ENCODE peak calls at places on chromosomes 12 and 14, in four cellular contexts. J is mesendoderm, P is H9, Z is neuronal stem cell. B is an unnamed sample.

GRCh38 chr12:2691001-2691339 is 103.8 kb upstream of the FKBP4 start:
- DNase-seq in J (peak), P (peak), Z (peak), B (peak)

GRCh38 chr12:122876724-122877123 is 19.2 kb downstream of the VPS37B start:
- DNase-seq in J (no peak), P (no peak), Z (no peak), B (peak)

GRCh38 chr14:76480426-76480825 is 104.5 kb downstream of the ESRRB start:
- DNase-seq in Z (no peak), P (no peak), J (peak), B (no peak)

GRCh38 chr14:39673141-39674133 is 241.2 kb upstream of the FBXO33 start:
- DNase-seq in Z (no peak), J (peak), P (no peak), B (no peak)

GRCh38 chr14:88233915-88234314 is 89.2 kb downstream of the KCNK10 start:
- DNase-seq in J (peak), Z (no peak), P (peak), B (no peak)

GRCh38 chr12:77725611-77726010 is 105.1 kb upstream of the NAV3 start:
- DNase-seq in Z (no peak), J (peak), P (no peak), B (peak)

GRCh38 chr14:61511558-61511924 is 183.8 kb upstream of the HIF1A start:
- DNase-seq in Z (no peak), P (no peak), J (no peak), B (no peak)

GRCh38 chr12:122880668-122881067 is 15.3 kb downstream of the VPS37B start:
- DNase-seq in J (peak), Z (no peak), P (no peak), B (peak)

GRCh38 chr12:132188451-132189298 is 44.4 kb downstream of the NOC4L start:
- DNase-seq in Z (no peak), J (peak), P (no peak), B (no peak)

GRCh38 chr14:72745991-72746980 is 147.6 kb downstream of the DPF3 start:
- DNase-seq in P (no peak), J (no peak), Z (no peak), B (peak)

GRCh38 chr12:22321620-22322019 is 12.9 kb downstream of the ST8SIA1 start:
- DNase-seq in P (peak), J (no peak), Z (no peak), B (no peak)

GRCh38 chr12:18643673-18644072 is 94.1 kb downstream of the PLCZ1 start:
- DNase-seq in Z (no peak), P (no peak), J (no peak), B (peak)

GRCh38 chr12:18275974-18276373 is 14.7 kb downstream of the PIK3C2G start:
- DNase-seq in P (no peak), J (peak), Z (no peak), B (peak)

GRCh38 chr14:103801459-103801858 is 45.9 kb downstream of the PPP1R13B start:
- DNase-seq in Z (no peak), J (peak), P (no peak), B (peak)

GRCh38 chr14:31263485-31264133 is 56.0 kb upstream of the HECTD1 start:
- DNase-seq in J (peak), P (no peak), Z (no peak), B (peak)

GRCh38 chr12:68915055-68915454 is 17.9 kb downstream of the CPM start:
- DNase-seq in P (no peak), Z (no peak), J (no peak), B (peak)

GRCh38 chr14:96413526-96413925 is 21.6 kb downstream of the AK7 start:
- DNase-seq in J (no peak), P (no peak), Z (no peak), B (no peak)

GRCh38 chr14:21136024-21136423 is 19.8 kb downstream of the OR5AU1 start:
- DNase-seq in J (peak), P (no peak), Z (peak), B (peak)

GRCh38 chr12:96208801-96209534 is 14.8 kb downstream of the ELK3 start:
- DNase-seq in Z (no peak), J (no peak), P (no peak), B (no peak)

GRCh38 chr14:75711796-75712211 is 50.8 kb downstream of the TTLL5 start:
- DNase-seq in P (peak), Z (peak), J (peak), B (peak)

GRCh38 chr12:51821423-51822260 is 26.9 kb downstream of the FIGNL2 start:
- DNase-seq in Z (no peak), J (no peak), P (no peak), B (no peak)

GRCh38 chr14:81102217-81102616 is 118.5 kb downstream of the GTF2A1 start:
- DNase-seq in Z (no peak), J (no peak), P (no peak), B (no peak)

GRCh38 chr14:44912041-44912869 is 49.5 kb downstream of the KLHL28 start:
- DNase-seq in Z (no peak), P (no peak), J (no peak), B (no peak)

GRCh38 chr14:44910826-44911225 is 50.9 kb downstream of the KLHL28 start:
- DNase-seq in P (no peak), J (no peak), Z (no peak), B (no peak)

DNA sequence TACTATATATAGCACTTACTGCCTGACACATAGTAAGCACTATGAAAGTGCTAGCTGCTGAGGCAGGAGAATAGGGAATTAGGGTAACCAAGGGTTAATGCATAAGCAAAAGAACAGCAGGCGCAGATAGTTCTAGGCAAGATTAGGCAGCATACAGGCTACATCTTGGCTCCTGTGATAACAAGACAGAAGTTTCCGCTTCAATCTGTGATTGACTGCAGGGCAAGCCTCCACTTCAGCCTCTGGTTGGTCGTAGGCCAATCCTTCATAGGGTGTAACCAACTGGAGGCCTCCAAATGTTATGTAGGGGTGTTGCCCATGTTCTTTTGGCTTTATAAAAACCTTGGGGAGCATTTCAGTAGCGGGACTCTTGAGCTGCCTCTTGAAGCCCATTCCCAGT is 46.9 kb downstream of the KLHL28 start:
- DNase-seq in J (peak), P (peak), Z (no peak), B (peak)
- H3K23ac ChIP-seq in J (no peak), P (no peak), Z (no peak), B (no peak)

DNA sequence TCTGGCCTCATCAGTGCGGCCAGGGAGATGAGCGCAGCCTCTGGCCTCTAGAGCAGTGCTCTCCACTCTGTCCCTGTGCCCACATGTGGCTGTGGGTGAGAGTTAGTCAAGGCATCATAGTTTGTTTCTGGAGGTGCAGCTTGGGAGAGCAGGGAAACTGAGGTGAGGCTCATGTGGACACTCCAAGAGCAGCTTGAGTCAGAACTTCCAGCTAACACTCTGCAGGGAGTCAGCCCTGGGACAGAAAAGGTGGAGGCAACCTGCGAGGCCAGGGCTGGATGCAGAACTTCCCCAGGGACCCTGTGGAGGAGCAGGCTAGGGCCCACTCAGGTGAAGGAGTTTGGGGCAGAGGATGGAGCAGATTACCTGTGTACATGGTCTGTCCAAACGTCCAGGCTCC is 10.8 kb downstream of the ISCA2 start:
- DNase-seq in J (no peak), Z (no peak), P (no peak), B (no peak)
- H3K4me2 ChIP-seq in J (no peak), Z (no peak), P (no peak), B (no peak)

DNA sequence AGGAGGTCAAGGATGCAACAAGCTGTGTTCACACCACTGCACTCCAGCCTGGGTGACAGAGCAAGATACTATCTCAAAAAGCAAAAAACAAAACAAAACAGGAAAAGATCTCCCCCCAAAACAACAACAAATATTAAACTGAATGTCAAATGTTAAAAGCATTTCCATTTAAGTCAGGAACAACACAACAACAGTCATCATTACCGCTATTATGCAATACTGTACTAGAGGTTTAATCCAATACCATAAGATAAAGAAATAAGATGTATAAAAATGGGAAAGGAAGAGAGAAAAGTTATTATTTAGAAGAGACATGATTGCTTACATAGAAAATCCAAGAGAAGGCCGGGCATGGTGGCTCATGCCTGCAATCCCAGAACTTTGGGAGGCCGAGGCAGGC is 36.6 kb downstream of the FERMT2 start:
- DNase-seq in Z (no peak), J (no peak), P (no peak), B (no peak)
- H3K23ac ChIP-seq in Z (no peak), J (no peak), P (no peak), B (no peak)

DNA sequence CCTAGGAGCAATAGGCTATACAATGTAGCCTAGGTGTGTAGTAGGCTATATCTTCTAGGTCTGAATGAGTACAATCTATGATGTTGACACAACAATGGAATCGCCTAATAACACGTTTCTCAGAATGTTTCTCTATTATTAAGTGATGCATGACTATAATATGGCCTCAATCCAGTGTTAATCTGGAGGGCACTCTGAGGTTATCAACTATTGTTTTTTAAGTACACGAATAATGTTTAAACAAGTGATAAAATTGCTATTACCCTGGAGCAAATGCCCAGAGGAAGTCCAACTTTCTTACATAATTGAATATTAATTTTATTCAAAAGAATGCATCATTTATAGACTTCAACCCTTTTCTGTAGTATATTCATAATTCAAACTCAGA is 16.4 kb upstream of the CNIH1 start:
- DNase-seq in J (no peak), P (no peak), Z (no peak), B (no peak)
- H3K4me2 ChIP-seq in J (no peak), P (no peak), Z (no peak), B (no peak)

GRCh38 chr14:23294734-23295561 is 7.7 kb downstream of the PPP1R3E start:
- DNase-seq in J (peak), P (peak), Z (peak), B (peak)
- H3K23ac ChIP-seq in J (no peak), P (no peak), Z (no peak), B (no peak)

DNA sequence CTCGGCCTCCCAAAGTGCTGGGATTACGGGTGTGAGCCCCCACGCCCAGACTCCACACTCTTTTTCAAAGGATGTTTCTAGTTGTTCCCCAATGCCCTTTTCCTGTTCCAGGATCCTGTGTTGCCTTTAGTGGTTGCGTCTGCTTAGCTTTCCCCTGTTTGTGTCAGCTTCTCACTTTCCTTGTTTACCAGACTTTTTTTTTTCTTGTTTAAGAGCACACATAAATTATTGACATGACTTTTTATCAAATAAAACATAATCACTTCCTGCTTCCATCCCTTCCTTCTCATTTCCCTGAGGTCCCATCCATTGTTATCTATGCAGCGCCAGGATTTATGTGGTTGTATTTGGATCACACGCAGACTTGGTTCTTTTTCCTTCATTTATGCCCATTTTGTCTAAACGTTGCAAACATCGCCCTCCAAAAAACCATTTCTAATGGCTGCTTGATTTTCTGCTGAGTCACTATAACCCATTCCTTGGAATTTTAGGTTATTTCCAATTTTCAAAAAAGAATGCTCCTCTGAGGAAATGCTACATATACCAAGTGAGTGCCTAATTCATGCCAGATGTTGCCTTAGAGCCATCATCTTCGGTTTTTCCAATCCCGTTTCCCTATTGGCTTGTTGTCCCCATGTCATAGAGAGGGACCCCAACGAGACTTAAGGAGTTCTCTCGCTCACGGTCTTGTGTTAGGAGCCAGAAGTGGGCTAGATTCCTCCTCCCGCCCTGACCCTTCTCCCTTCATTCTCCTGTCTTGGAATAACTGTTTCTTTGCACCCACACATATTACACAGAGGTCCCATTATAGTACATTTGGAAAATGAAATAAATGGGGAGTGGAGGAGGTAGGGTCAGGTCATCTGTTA is 13.5 kb upstream of the CYP46A1 start:
- DNase-seq in Z (peak), J (no peak), P (no peak), B (peak)
- H3K4me2 ChIP-seq in Z (peak), J (no peak), P (no peak), B (no peak)

GRCh38 chr14:58821421-58821820 is 183.7 kb downstream of the DACT1 start:
- DNase-seq in P (no peak), Z (no peak), J (peak), B (no peak)
- H3K23ac ChIP-seq in P (no peak), Z (no peak), J (no peak), B (no peak)

GRCh38 chr12:25278274-25278673 is 27.5 kb upstream of the KRAS start:
- DNase-seq in P (no peak), J (no peak), Z (no peak), B (no peak)

GRCh38 chr12:25284024-25284423 is 33.3 kb upstream of the KRAS start:
- DNase-seq in J (no peak), Z (no peak), P (no peak), B (no peak)

GRCh38 chr12:25283006-25283405 is 32.3 kb upstream of the KRAS start:
- DNase-seq in J (no peak), Z (no peak), P (no peak), B (peak)

GRCh38 chr12:25276199-25276937 is 25.6 kb upstream of the KRAS start:
- DNase-seq in Z (no peak), P (no peak), J (no peak), B (peak)

GRCh38 chr12:25280082-25280481 is 29.4 kb upstream of the KRAS start:
- DNase-seq in J (no peak), Z (no peak), P (no peak), B (no peak)
- H3K4me2 ChIP-seq in J (no peak), Z (no peak), P (no peak), B (no peak)

B was measured in IMR-90.